ENCODE peak calls at places on chromosome 15, in ten cellular contexts. One of them, this sample, is unnamed. For H3K4me1, the result is how much of the 10 kb centered on the place peaks cover.

GRCh38 chr15:41996376-41996775 is 24.0 kb upstream of the EHD4 start:
- DNase-seq in CD8-positive, alpha-beta T cell: no peak
- DNase-seq in uterus: no peak
- DNase-seq in CD8-positive, alpha-beta memory T cell: no peak
- DNase-seq in tibial artery: no peak
- DNase-seq in GM23338: no peak
- DNase-seq in SJSA1: no peak
- DNase-seq in cardiac muscle cell: no peak
- DNase-seq in GM23248: no peak
- DNase-seq in left ventricle myocardium inferior: no peak
- DNase-seq in this sample: no peak

GRCh38 chr15:69244798-69245197 is 53.9 kb upstream of the PAQR5 start:
- DNase-seq in CD8-positive, alpha-beta T cell: no peak
- DNase-seq in uterus: no peak
- DNase-seq in CD8-positive, alpha-beta memory T cell: no peak
- DNase-seq in tibial artery: no peak
- DNase-seq in GM23338: no peak
- DNase-seq in SJSA1: peak
- DNase-seq in cardiac muscle cell: no peak
- DNase-seq in GM23248: no peak
- DNase-seq in left ventricle myocardium inferior: no peak
- DNase-seq in this sample: no peak

GRCh38 chr15:89429986-89430385 is 66.4 kb downstream of the RHCG start:
- DNase-seq in CD8-positive, alpha-beta T cell: no peak
- DNase-seq in uterus: no peak
- DNase-seq in CD8-positive, alpha-beta memory T cell: no peak
- DNase-seq in tibial artery: no peak
- DNase-seq in GM23338: no peak
- DNase-seq in SJSA1: no peak
- DNase-seq in cardiac muscle cell: no peak
- DNase-seq in GM23248: no peak
- DNase-seq in left ventricle myocardium inferior: no peak
- DNase-seq in this sample: no peak

GRCh38 chr15:36313881-36314280 is 265.5 kb upstream of the CDIN1 start:
- DNase-seq in CD8-positive, alpha-beta T cell: no peak
- DNase-seq in uterus: no peak
- DNase-seq in CD8-positive, alpha-beta memory T cell: no peak
- DNase-seq in tibial artery: no peak
- DNase-seq in GM23338: no peak
- DNase-seq in SJSA1: no peak
- DNase-seq in cardiac muscle cell: no peak
- DNase-seq in GM23248: no peak
- DNase-seq in left ventricle myocardium inferior: no peak
- DNase-seq in this sample: no peak

GRCh38 chr15:36400936-36401585 is 178.4 kb upstream of the CDIN1 start:
- DNase-seq in CD8-positive, alpha-beta T cell: no peak
- DNase-seq in uterus: no peak
- DNase-seq in CD8-positive, alpha-beta memory T cell: no peak
- DNase-seq in tibial artery: no peak
- DNase-seq in GM23338: no peak
- DNase-seq in SJSA1: no peak
- DNase-seq in cardiac muscle cell: no peak
- DNase-seq in GM23248: no peak
- DNase-seq in left ventricle myocardium inferior: no peak
- DNase-seq in this sample: no peak

GRCh38 chr15:99423186-99424130 is 142.3 kb upstream of the MEF2A start:
- DNase-seq in CD8-positive, alpha-beta T cell: no peak
- DNase-seq in uterus: peak
- DNase-seq in CD8-positive, alpha-beta memory T cell: no peak
- DNase-seq in tibial artery: peak
- DNase-seq in GM23338: no peak
- DNase-seq in SJSA1: no peak
- DNase-seq in cardiac muscle cell: no peak
- DNase-seq in GM23248: no peak
- DNase-seq in left ventricle myocardium inferior: peak
- DNase-seq in this sample: no peak

GRCh38 chr15:61889706-61890105 is 170.5 kb downstream of the VPS13C start:
- DNase-seq in CD8-positive, alpha-beta T cell: no peak
- DNase-seq in uterus: no peak
- DNase-seq in CD8-positive, alpha-beta memory T cell: no peak
- DNase-seq in tibial artery: no peak
- DNase-seq in GM23338: no peak
- DNase-seq in SJSA1: peak
- DNase-seq in cardiac muscle cell: no peak
- DNase-seq in GM23248: no peak
- DNase-seq in left ventricle myocardium inferior: no peak
- DNase-seq in this sample: no peak

GRCh38 chr15:74240002-74240568 is 4.0 kb downstream of the CCDC33 start:
- DNase-seq in CD8-positive, alpha-beta T cell: no peak
- DNase-seq in uterus: peak
- DNase-seq in CD8-positive, alpha-beta memory T cell: no peak
- DNase-seq in tibial artery: peak
- DNase-seq in GM23338: peak
- DNase-seq in SJSA1: peak
- DNase-seq in cardiac muscle cell: no peak
- DNase-seq in GM23248: peak
- DNase-seq in left ventricle myocardium inferior: peak
- DNase-seq in this sample: peak

GRCh38 chr15:99169769-99170311 is 65.0 kb downstream of the SYNM start:
- DNase-seq in CD8-positive, alpha-beta T cell: no peak
- DNase-seq in uterus: peak
- DNase-seq in CD8-positive, alpha-beta memory T cell: no peak
- DNase-seq in tibial artery: peak
- DNase-seq in GM23338: no peak
- DNase-seq in SJSA1: no peak
- DNase-seq in cardiac muscle cell: peak
- DNase-seq in GM23248: peak
- DNase-seq in left ventricle myocardium inferior: no peak
- DNase-seq in this sample: peak

GRCh38 chr15:31304736-31305365 is 21.8 kb upstream of the KLF13 start:
- DNase-seq in CD8-positive, alpha-beta T cell: no peak
- DNase-seq in uterus: no peak
- DNase-seq in CD8-positive, alpha-beta memory T cell: no peak
- DNase-seq in tibial artery: no peak
- DNase-seq in GM23338: peak
- DNase-seq in SJSA1: no peak
- DNase-seq in cardiac muscle cell: no peak
- DNase-seq in GM23248: peak
- DNase-seq in left ventricle myocardium inferior: no peak
- DNase-seq in this sample: peak

GRCh38 chr15:64762546-64762945 is 12.8 kb downstream of the RBPMS2 start:
- DNase-seq in CD8-positive, alpha-beta T cell: no peak
- DNase-seq in uterus: no peak
- DNase-seq in CD8-positive, alpha-beta memory T cell: no peak
- DNase-seq in tibial artery: no peak
- DNase-seq in GM23338: no peak
- DNase-seq in SJSA1: no peak
- DNase-seq in cardiac muscle cell: no peak
- DNase-seq in GM23248: no peak
- DNase-seq in left ventricle myocardium inferior: no peak
- DNase-seq in this sample: no peak

GRCh38 chr15:73934281-73934680 is 8.0 kb downstream of the LOXL1 start:
- DNase-seq in CD8-positive, alpha-beta T cell: no peak
- DNase-seq in uterus: no peak
- DNase-seq in CD8-positive, alpha-beta memory T cell: no peak
- DNase-seq in tibial artery: peak
- DNase-seq in GM23338: no peak
- DNase-seq in SJSA1: no peak
- DNase-seq in cardiac muscle cell: no peak
- DNase-seq in GM23248: no peak
- DNase-seq in left ventricle myocardium inferior: no peak
- DNase-seq in this sample: no peak

GRCh38 chr15:92166029-92166428 is 227.7 kb upstream of the ST8SIA2 start:
- DNase-seq in CD8-positive, alpha-beta T cell: no peak
- DNase-seq in uterus: no peak
- DNase-seq in CD8-positive, alpha-beta memory T cell: no peak
- DNase-seq in tibial artery: no peak
- DNase-seq in GM23338: no peak
- DNase-seq in SJSA1: no peak
- DNase-seq in cardiac muscle cell: peak
- DNase-seq in GM23248: no peak
- DNase-seq in left ventricle myocardium inferior: no peak
- DNase-seq in this sample: no peak

GRCh38 chr15:55546718-55547117 is 38.7 kb upstream of the DNAAF4 start:
- DNase-seq in CD8-positive, alpha-beta T cell: no peak
- DNase-seq in uterus: no peak
- DNase-seq in CD8-positive, alpha-beta memory T cell: no peak
- DNase-seq in tibial artery: no peak
- DNase-seq in GM23338: no peak
- DNase-seq in SJSA1: no peak
- DNase-seq in cardiac muscle cell: no peak
- DNase-seq in GM23248: no peak
- DNase-seq in left ventricle myocardium inferior: no peak
- DNase-seq in this sample: no peak

GRCh38 chr15:36884404-36885335 is 215.7 kb downstream of the MEIS2 start:
- DNase-seq in CD8-positive, alpha-beta T cell: no peak
- DNase-seq in uterus: no peak
- DNase-seq in CD8-positive, alpha-beta memory T cell: no peak
- DNase-seq in tibial artery: no peak
- DNase-seq in GM23338: no peak
- DNase-seq in SJSA1: no peak
- DNase-seq in cardiac muscle cell: no peak
- DNase-seq in GM23248: no peak
- DNase-seq in left ventricle myocardium inferior: no peak
- DNase-seq in this sample: no peak

GRCh38 chr15:25385986-25386385 is 52.8 kb downstream of the UBE3A start:
- DNase-seq in CD8-positive, alpha-beta T cell: no peak
- DNase-seq in uterus: no peak
- DNase-seq in CD8-positive, alpha-beta memory T cell: no peak
- DNase-seq in tibial artery: no peak
- DNase-seq in GM23338: no peak
- DNase-seq in SJSA1: no peak
- DNase-seq in cardiac muscle cell: no peak
- DNase-seq in GM23248: no peak
- DNase-seq in left ventricle myocardium inferior: no peak
- DNase-seq in this sample: no peak

GRCh38 chr15:99385865-99386264 is 134.6 kb downstream of the LRRC28 start:
- DNase-seq in CD8-positive, alpha-beta T cell: no peak
- DNase-seq in uterus: peak
- DNase-seq in CD8-positive, alpha-beta memory T cell: no peak
- DNase-seq in tibial artery: no peak
- DNase-seq in GM23338: no peak
- DNase-seq in SJSA1: no peak
- DNase-seq in cardiac muscle cell: peak
- DNase-seq in GM23248: peak
- DNase-seq in left ventricle myocardium inferior: peak
- DNase-seq in this sample: peak

GRCh38 chr15:48557335-48557734 is 88.2 kb downstream of the FBN1 start:
- DNase-seq in CD8-positive, alpha-beta T cell: no peak
- DNase-seq in uterus: no peak
- DNase-seq in CD8-positive, alpha-beta memory T cell: no peak
- DNase-seq in tibial artery: no peak
- DNase-seq in GM23338: peak
- DNase-seq in SJSA1: no peak
- DNase-seq in cardiac muscle cell: no peak
- DNase-seq in GM23248: no peak
- DNase-seq in left ventricle myocardium inferior: peak
- DNase-seq in this sample: peak
- H3K27ac ChIP-seq in CD8-positive, alpha-beta T cell: no peak
- H3K27ac ChIP-seq in uterus: no peak
- H3K27ac ChIP-seq in CD8-positive, alpha-beta memory T cell: no peak
- H3K27ac ChIP-seq in tibial artery: no peak
- H3K27ac ChIP-seq in GM23338: no peak
- H3K27ac ChIP-seq in SJSA1: no peak
- H3K27ac ChIP-seq in cardiac muscle cell: no peak
- H3K27ac ChIP-seq in GM23248: peak
- H3K27ac ChIP-seq in left ventricle myocardium inferior: peak
- H3K27ac ChIP-seq in this sample: peak

GRCh38 chr15:62901087-62901486 is 141.5 kb upstream of the TPM1 start:
- DNase-seq in CD8-positive, alpha-beta T cell: no peak
- DNase-seq in uterus: no peak
- DNase-seq in CD8-positive, alpha-beta memory T cell: no peak
- DNase-seq in tibial artery: no peak
- DNase-seq in GM23338: no peak
- DNase-seq in SJSA1: no peak
- DNase-seq in cardiac muscle cell: no peak
- DNase-seq in GM23248: no peak
- DNase-seq in left ventricle myocardium inferior: no peak
- DNase-seq in this sample: no peak
- H3K4me3 ChIP-seq in CD8-positive, alpha-beta T cell: no peak
- H3K4me3 ChIP-seq in uterus: no peak
- H3K4me3 ChIP-seq in CD8-positive, alpha-beta memory T cell: no peak
- H3K4me3 ChIP-seq in tibial artery: no peak
- H3K4me3 ChIP-seq in GM23338: no peak
- H3K4me3 ChIP-seq in SJSA1: no peak
- H3K4me3 ChIP-seq in cardiac muscle cell: no peak
- H3K4me3 ChIP-seq in GM23248: no peak
- H3K4me3 ChIP-seq in left ventricle myocardium inferior: no peak
- H3K4me3 ChIP-seq in this sample: no peak

GRCh38 chr15:60757831-60758570 is 279.1 kb upstream of the ICE2 start:
- DNase-seq in CD8-positive, alpha-beta T cell: no peak
- DNase-seq in uterus: peak
- DNase-seq in CD8-positive, alpha-beta memory T cell: no peak
- DNase-seq in tibial artery: no peak
- DNase-seq in GM23338: no peak
- DNase-seq in SJSA1: no peak
- DNase-seq in cardiac muscle cell: no peak
- DNase-seq in GM23248: no peak
- DNase-seq in left ventricle myocardium inferior: no peak
- DNase-seq in this sample: no peak
- H3K4me1 ChIP-seq in CD8-positive, alpha-beta T cell: under half
- H3K4me1 ChIP-seq in uterus: under half
- H3K4me1 ChIP-seq in CD8-positive, alpha-beta memory T cell: under half
- H3K4me1 ChIP-seq in tibial artery: under half
- H3K4me1 ChIP-seq in GM23338: under half
- H3K4me1 ChIP-seq in SJSA1: under half
- H3K4me1 ChIP-seq in cardiac muscle cell: under half
- H3K4me1 ChIP-seq in GM23248: under half
- H3K4me1 ChIP-seq in left ventricle myocardium inferior: under half
- H3K4me1 ChIP-seq in this sample: under half

GRCh38 chr15:78990278-78990677 is 45.4 kb upstream of the CTSH start:
- DNase-seq in CD8-positive, alpha-beta T cell: no peak
- DNase-seq in uterus: no peak
- DNase-seq in CD8-positive, alpha-beta memory T cell: no peak
- DNase-seq in tibial artery: no peak
- DNase-seq in GM23338: no peak
- DNase-seq in SJSA1: no peak
- DNase-seq in cardiac muscle cell: no peak
- DNase-seq in GM23248: no peak
- DNase-seq in left ventricle myocardium inferior: no peak
- DNase-seq in this sample: no peak

GRCh38 chr15:78985859-78986470 is 41.1 kb upstream of the CTSH start:
- DNase-seq in CD8-positive, alpha-beta T cell: no peak
- DNase-seq in uterus: no peak
- DNase-seq in CD8-positive, alpha-beta memory T cell: no peak
- DNase-seq in tibial artery: no peak
- DNase-seq in GM23338: no peak
- DNase-seq in SJSA1: no peak
- DNase-seq in cardiac muscle cell: no peak
- DNase-seq in GM23248: no peak
- DNase-seq in left ventricle myocardium inferior: no peak
- DNase-seq in this sample: no peak

GRCh38 chr15:78989701-78990248 is 44.9 kb upstream of the CTSH start:
- DNase-seq in CD8-positive, alpha-beta T cell: no peak
- DNase-seq in uterus: no peak
- DNase-seq in CD8-positive, alpha-beta memory T cell: no peak
- DNase-seq in tibial artery: no peak
- DNase-seq in GM23338: no peak
- DNase-seq in SJSA1: no peak
- DNase-seq in cardiac muscle cell: no peak
- DNase-seq in GM23248: no peak
- DNase-seq in left ventricle myocardium inferior: no peak
- DNase-seq in this sample: no peak

GRCh38 chr15:78987891-78988360 is 43.1 kb upstream of the CTSH start:
- DNase-seq in CD8-positive, alpha-beta T cell: no peak
- DNase-seq in uterus: no peak
- DNase-seq in CD8-positive, alpha-beta memory T cell: no peak
- DNase-seq in tibial artery: no peak
- DNase-seq in GM23338: no peak
- DNase-seq in SJSA1: peak
- DNase-seq in cardiac muscle cell: no peak
- DNase-seq in GM23248: peak
- DNase-seq in left ventricle myocardium inferior: no peak
- DNase-seq in this sample: no peak

GRCh38 chr15:78988361-78988911 is 43.6 kb upstream of the CTSH start:
- DNase-seq in CD8-positive, alpha-beta T cell: no peak
- DNase-seq in uterus: peak
- DNase-seq in CD8-positive, alpha-beta memory T cell: no peak
- DNase-seq in tibial artery: peak
- DNase-seq in GM23338: no peak
- DNase-seq in SJSA1: peak
- DNase-seq in cardiac muscle cell: no peak
- DNase-seq in GM23248: peak
- DNase-seq in left ventricle myocardium inferior: peak
- DNase-seq in this sample: peak
- H3K27ac ChIP-seq in CD8-positive, alpha-beta T cell: no peak
- H3K27ac ChIP-seq in uterus: peak
- H3K27ac ChIP-seq in CD8-positive, alpha-beta memory T cell: no peak
- H3K27ac ChIP-seq in tibial artery: peak
- H3K27ac ChIP-seq in GM23338: no peak
- H3K27ac ChIP-seq in SJSA1: peak
- H3K27ac ChIP-seq in cardiac muscle cell: no peak
- H3K27ac ChIP-seq in GM23248: peak
- H3K27ac ChIP-seq in left ventricle myocardium inferior: peak
- H3K27ac ChIP-seq in this sample: no peak